ENCODE peak calls at places on chromosomes 7 and 10, in eight cellular contexts. O is cardiac fibroblast, U is HFF-Myc, E is neural progenitor cell, K is left ventricle myocardium inferior, I is prostate gland, C is BE2C, M is lower leg skin. N is an unnamed sample.

GRCh38 chr7:36777062-36777461 is 52.8 kb upstream of the AOAH start:
- DNase-seq in O (no peak), U (no peak), E (no peak), K (no peak), I (no peak), C (no peak), M (no peak), N (no peak)

GRCh38 chr7:107254398-107254985 is 85.7 kb downstream of the HBP1 start:
- DNase-seq in O (no peak), U (no peak), E (no peak), K (no peak), I (no peak), C (no peak), M (no peak), N (no peak)

GRCh38 chr7:44221231-44221791 is 20.5 kb downstream of the YKT6 start:
- DNase-seq in O (peak), U (no peak), E (no peak), K (peak), I (no peak), C (peak), M (no peak), N (no peak)

GRCh38 chr10:99523251-99523773 is 9.4 kb upstream of the NKX2-3 start:
- DNase-seq in O (no peak), U (no peak), E (peak), K (no peak), I (no peak), C (no peak), M (no peak), N (no peak)

GRCh38 chr7:157837561-157837960 is 500.8 kb downstream of the DNAJB6 start:
- DNase-seq in O (no peak), U (no peak), E (no peak), K (no peak), I (no peak), C (no peak), M (no peak), N (no peak)

GRCh38 chr10:24579448-24579847 is 144.2 kb downstream of the ARHGAP21 start:
- DNase-seq in O (no peak), U (no peak), E (no peak), K (no peak), I (no peak), C (no peak), M (no peak), N (no peak)

GRCh38 chr7:593324-594115 is 73.9 kb upstream of the PDGFA start:
- DNase-seq in O (no peak), U (no peak), E (no peak), K (no peak), I (no peak), C (no peak), M (no peak), N (no peak)

GRCh38 chr10:132421377-132422168 is 24.6 kb downstream of the PWWP2B start:
- DNase-seq in O (peak), U (no peak), E (peak), K (peak), I (peak), C (no peak), M (peak), N (peak)

GRCh38 chr7:25168145-25168544 is 43.1 kb upstream of the CYCS start:
- DNase-seq in O (no peak), U (no peak), E (no peak), K (no peak), I (no peak), C (no peak), M (no peak), N (no peak)

GRCh38 chr10:102814873-102815661 is 22.1 kb downstream of the CYP17A1 start:
- DNase-seq in O (peak), U (no peak), E (no peak), K (peak), I (peak), C (peak), M (peak), N (peak)

GRCh38 chr7:133797818-133798485 is 329.2 kb upstream of the LRGUK start:
- DNase-seq in O (peak), U (no peak), E (no peak), K (no peak), I (no peak), C (no peak), M (no peak), N (peak)

GRCh38 chr7:148264933-148265557 is 325.5 kb upstream of the C7orf33 start:
- DNase-seq in O (peak), U (no peak), E (peak), K (no peak), I (no peak), C (peak), M (no peak), N (peak)

GRCh38 chr7:920351-921070 is 34.0 kb downstream of the ADAP1 start:
- DNase-seq in O (no peak), U (no peak), E (no peak), K (peak), I (no peak), C (no peak), M (no peak), N (no peak)

DNA sequence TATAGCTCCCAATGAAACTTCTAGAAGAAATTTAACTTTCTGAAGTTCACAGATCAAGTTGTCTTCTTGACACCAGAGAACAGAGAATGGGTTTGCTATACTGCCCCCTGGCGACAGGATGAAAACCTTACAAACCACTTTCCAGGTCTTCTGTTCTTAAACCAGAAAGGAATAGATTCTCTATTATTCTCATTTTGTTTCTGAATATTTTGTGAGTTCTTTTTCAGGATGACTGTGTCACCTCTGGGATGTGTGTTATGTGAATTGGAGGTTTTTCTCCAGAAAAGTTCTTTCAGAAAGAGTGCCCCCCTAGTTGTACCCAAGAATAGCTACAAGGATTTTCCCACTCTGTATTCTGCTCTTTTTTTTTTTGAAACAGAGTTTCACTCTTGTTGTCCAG is 6.3 kb downstream of the IFT22 start:
- DNase-seq in O (peak), U (no peak), E (peak), K (no peak), I (peak), C (peak), M (no peak), N (peak)
- TF ChIP-seq CTCF in O (peak), U (peak), E (peak), K (peak), I (peak), C (peak), M (no peak), N (peak)

GRCh38 chr7:27124096-27124978 is 6.2 kb downstream of the HOXA4 start:
- DNase-seq in O (peak), U (no peak), E (no peak), K (no peak), I (no peak), C (no peak), M (no peak), N (peak)
- H3K4me3 ChIP-seq in O (no peak), U (no peak), E (no peak), K (no peak), I (no peak), C (no peak), M (no peak), N (no peak)

GRCh38 chr7:96021533-96021932 is 249.2 kb downstream of the DYNC1I1 start:
- DNase-seq in O (no peak), U (no peak), E (no peak), K (no peak), I (no peak), C (no peak), M (no peak), N (peak)
- TF ChIP-seq CTCF in O (no peak), U (no peak), E (no peak), K (no peak), I (no peak), C (no peak), M (no peak), N (no peak)

GRCh38 chr10:96268341-96268909 is 2.9 kb downstream of the BLNK start:
- DNase-seq in O (no peak), U (no peak), E (no peak), K (no peak), I (no peak), C (no peak), M (no peak), N (no peak)

GRCh38 chr10:96267234-96267705 is 4.1 kb downstream of the BLNK start:
- DNase-seq in O (no peak), U (no peak), E (no peak), K (no peak), I (no peak), C (no peak), M (no peak), N (no peak)

GRCh38 chr10:96270564-96270963 is 805 bp downstream of the BLNK start:
- DNase-seq in O (no peak), U (no peak), E (no peak), K (no peak), I (no peak), C (no peak), M (no peak), N (no peak)

GRCh38 chr10:96271017-96271815 is at the start of gene BLNK:
- DNase-seq in O (no peak), U (no peak), E (no peak), K (peak), I (peak), C (no peak), M (peak), N (peak)

DNA sequence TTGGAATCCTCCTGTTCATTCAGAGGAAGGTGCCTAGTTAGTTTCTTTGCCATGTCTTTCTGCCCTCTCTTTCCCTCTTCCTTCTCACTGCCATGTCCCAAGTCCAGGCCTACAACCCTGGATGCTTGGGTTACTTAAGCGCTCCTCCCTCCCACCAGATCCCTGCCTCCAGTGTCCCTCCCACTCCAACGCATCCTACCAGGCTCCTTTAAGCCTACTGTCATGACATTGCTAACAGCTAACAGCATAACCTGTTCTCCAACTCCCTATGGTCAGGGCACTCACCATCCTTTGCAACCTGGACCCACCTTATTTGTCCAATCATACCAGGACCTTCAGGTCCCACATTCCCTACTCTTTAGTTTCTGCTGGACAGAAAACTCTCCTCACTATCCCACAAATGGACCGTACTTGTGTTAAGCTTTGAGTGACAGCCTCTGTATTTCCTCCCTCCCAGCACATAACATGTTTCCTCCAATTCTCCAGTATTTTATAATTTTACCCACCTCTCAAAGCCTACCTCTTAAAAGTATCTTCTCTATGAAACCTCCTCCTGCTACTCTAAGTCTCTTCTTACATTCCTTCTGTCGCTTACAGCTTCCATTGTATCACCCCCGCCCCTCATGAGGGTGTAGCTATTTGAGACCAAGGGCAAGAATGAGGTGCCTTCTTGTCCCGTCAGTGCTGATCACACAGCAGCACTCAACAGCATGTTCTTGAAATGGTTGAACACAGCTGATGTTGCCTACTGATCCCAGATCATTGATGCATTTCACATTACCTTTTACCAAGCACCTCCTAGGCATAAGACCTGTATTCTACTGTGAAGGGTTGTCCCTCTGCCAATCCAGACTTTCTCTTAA is 1.7 kb downstream of the BLNK start:
- DNase-seq in O (no peak), U (no peak), E (no peak), K (no peak), I (no peak), C (no peak), M (no peak), N (no peak)
- H3K4me3 ChIP-seq in O (no peak), U (no peak), E (no peak), K (no peak), I (peak), C (no peak), M (no peak), N (no peak)

DNA sequence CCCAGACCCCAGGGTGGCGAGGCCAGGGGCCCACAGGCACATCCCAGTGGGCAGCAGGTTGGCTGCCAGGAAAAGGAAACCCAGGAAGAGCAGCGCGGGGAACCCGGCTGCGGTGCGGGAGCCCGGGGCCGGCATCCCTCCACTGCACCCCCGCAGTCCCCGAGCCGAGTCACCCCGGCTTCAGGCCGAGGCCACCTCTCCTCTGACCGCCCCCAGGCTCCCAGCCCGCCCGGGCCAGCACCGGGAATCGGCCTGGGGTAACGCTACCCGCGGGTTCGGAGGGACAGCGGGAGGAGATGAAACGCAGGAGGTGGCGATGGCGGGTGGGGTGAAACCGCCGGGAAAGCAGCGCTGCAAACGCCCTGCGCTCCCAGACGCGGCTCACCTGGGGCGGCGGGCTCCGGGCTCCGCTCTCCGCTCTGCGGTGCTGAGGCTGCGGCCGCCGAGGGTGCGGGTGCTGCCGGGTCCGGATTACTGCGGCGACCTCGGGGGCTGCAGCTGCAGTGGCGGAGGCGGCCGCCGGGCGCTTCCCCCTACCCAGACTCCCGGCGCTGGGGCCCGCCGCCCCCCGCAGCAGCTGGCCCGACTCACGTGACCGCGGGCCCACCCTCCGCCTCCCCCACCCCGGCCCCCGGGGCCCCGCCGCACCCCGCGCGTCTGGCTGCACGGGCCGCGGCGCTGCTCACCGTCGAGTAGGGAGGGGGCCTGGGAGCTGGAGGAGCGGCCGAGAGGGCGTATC is at the start of gene SCRN1:
- DNase-seq in O (peak), U (no peak), E (peak), K (peak), I (peak), C (peak), M (no peak), N (peak)
- TF ChIP-seq CTCF in O (no peak), U (no peak), E (peak), K (no peak), I (peak), C (no peak), M (no peak), N (no peak)

N was measured in AG10803.